ENCODE peak calls at places on chromosome 4, in eight cellular contexts. J, A, X, G, E, I, W and B are unnamed samples.

GRCh38 chr4:77176606-77177005 is 19.6 kb downstream of the CCNG2 start:
- DNase-seq in J (no peak), A (no peak), X (no peak), G (no peak), E (no peak), I (no peak), W (no peak), B (no peak)

GRCh38 chr4:38128478-38129451 is 168.6 kb downstream of the PTTG2 start:
- DNase-seq in J (peak), A (peak), X (no peak), G (no peak), E (peak), I (no peak), W (no peak), B (peak)

GRCh38 chr4:127309360-127310095 is 323.2 kb upstream of the INTU start:
- DNase-seq in J (no peak), A (no peak), X (no peak), G (no peak), E (no peak), I (no peak), W (no peak), B (no peak)

GRCh38 chr4:100754741-100755140 is 236.9 kb upstream of the EMCN start:
- DNase-seq in J (no peak), A (no peak), X (no peak), G (no peak), E (no peak), I (no peak), W (no peak), B (no peak)

GRCh38 chr4:57190651-57191481 is 80.7 kb upstream of the IGFBP7 start:
- DNase-seq in J (no peak), A (peak), X (no peak), G (peak), E (no peak), I (no peak), W (no peak), B (no peak)

GRCh38 chr4:56981795-56982201 is 3.1 kb downstream of the POLR2B start:
- DNase-seq in J (no peak), A (peak), X (no peak), G (no peak), E (no peak), I (no peak), W (no peak), B (no peak)

GRCh38 chr4:184895012-184895795 is 69.4 kb upstream of the ACSL1 start:
- DNase-seq in J (no peak), A (peak), X (no peak), G (no peak), E (no peak), I (no peak), W (no peak), B (no peak)

GRCh38 chr4:102623622-102624021 is 122.5 kb downstream of the NFKB1 start:
- DNase-seq in J (no peak), A (peak), X (no peak), G (peak), E (no peak), I (no peak), W (peak), B (no peak)

GRCh38 chr4:2416564-2417195 is 1.8 kb downstream of the ZFYVE28 start:
- DNase-seq in J (no peak), A (no peak), X (no peak), G (no peak), E (peak), I (no peak), W (no peak), B (no peak)

GRCh38 chr4:77740480-77740879 is 78.7 kb downstream of the CNOT6L start:
- DNase-seq in J (no peak), A (no peak), X (no peak), G (no peak), E (no peak), I (no peak), W (no peak), B (no peak)

GRCh38 chr4:156547439-156547838 is 424.2 kb downstream of the PDGFC start:
- DNase-seq in J (no peak), A (peak), X (no peak), G (no peak), E (no peak), I (no peak), W (no peak), B (no peak)

GRCh38 chr4:26263165-26263564 is 57.6 kb upstream of the RBPJ start:
- DNase-seq in J (no peak), A (peak), X (no peak), G (peak), E (no peak), I (no peak), W (no peak), B (no peak)

GRCh38 chr4:108560624-108561023 is 59.8 kb upstream of the RPL34 start:
- DNase-seq in J (no peak), A (no peak), X (no peak), G (no peak), E (no peak), I (no peak), W (no peak), B (no peak)

GRCh38 chr4:30537462-30537861 is 182.7 kb upstream of the PCDH7 start:
- DNase-seq in J (no peak), A (peak), X (no peak), G (no peak), E (no peak), I (no peak), W (no peak), B (no peak)

GRCh38 chr4:11748169-11748872 is 319.6 kb upstream of the HS3ST1 start:
- DNase-seq in J (no peak), A (peak), X (no peak), G (no peak), E (no peak), I (no peak), W (no peak), B (no peak)

GRCh38 chr4:168917150-168917779 is 92.8 kb downstream of the CBR4 start:
- DNase-seq in J (no peak), A (peak), X (no peak), G (peak), E (no peak), I (no peak), W (no peak), B (no peak)